ENCODE peak calls at places on chromosomes 16 and 17, in eight cellular contexts. One of them, this sample, is unnamed.

GRCh38 chr16:17724242-17724898 is 253.6 kb upstream of the XYLT1 start:
- DNase-seq in pancreas: no peak
- DNase-seq in H9: no peak
- DNase-seq in transverse colon: no peak
- DNase-seq in A549: no peak
- DNase-seq in endodermal cell: no peak
- DNase-seq in sigmoid colon: no peak
- DNase-seq in thoracic aorta: no peak
- DNase-seq in this sample: no peak

GRCh38 chr16:84396537-84397008 is 28.2 kb downstream of the ATP2C2 start:
- DNase-seq in pancreas: no peak
- DNase-seq in H9: no peak
- DNase-seq in transverse colon: no peak
- DNase-seq in A549: peak; percentile 95
- DNase-seq in endodermal cell: no peak
- DNase-seq in sigmoid colon: no peak
- DNase-seq in thoracic aorta: no peak
- DNase-seq in this sample: peak; percentile 25

GRCh38 chr17:65287040-65287439 is 149.9 kb downstream of the RGS9 start:
- DNase-seq in pancreas: no peak
- DNase-seq in H9: peak; percentile 29
- DNase-seq in transverse colon: no peak
- DNase-seq in A549: no peak
- DNase-seq in endodermal cell: peak; percentile 79
- DNase-seq in sigmoid colon: no peak
- DNase-seq in thoracic aorta: no peak
- DNase-seq in this sample: no peak

GRCh38 chr17:8464941-8465340 is 29.3 kb downstream of the NDEL1 start:
- DNase-seq in pancreas: no peak
- DNase-seq in H9: no peak
- DNase-seq in transverse colon: no peak
- DNase-seq in A549: no peak
- DNase-seq in endodermal cell: no peak
- DNase-seq in sigmoid colon: no peak
- DNase-seq in thoracic aorta: no peak
- DNase-seq in this sample: no peak

GRCh38 chr16:86508947-86509758 is 1.2 kb upstream of the FOXF1 start:
- DNase-seq in pancreas: peak; percentile 65
- DNase-seq in H9: peak; percentile 50
- DNase-seq in transverse colon: peak; percentile 46
- DNase-seq in A549: peak; percentile 41
- DNase-seq in endodermal cell: peak; percentile 78
- DNase-seq in sigmoid colon: peak; percentile 93
- DNase-seq in thoracic aorta: no peak
- DNase-seq in this sample: no peak

GRCh38 chr16:70684146-70685060 is 1.4 kb downstream of the MTSS2 start:
- DNase-seq in pancreas: peak; percentile 62
- DNase-seq in H9: no peak
- DNase-seq in transverse colon: no peak
- DNase-seq in A549: no peak
- DNase-seq in endodermal cell: no peak
- DNase-seq in sigmoid colon: no peak
- DNase-seq in thoracic aorta: no peak
- DNase-seq in this sample: peak; percentile 70

GRCh38 chr17:7858487-7858832 is 657 bp downstream of the CYB5D1 start:
- DNase-seq in pancreas: peak; percentile 84
- DNase-seq in H9: peak; percentile 80
- DNase-seq in transverse colon: peak; percentile 53
- DNase-seq in A549: peak; percentile 69
- DNase-seq in endodermal cell: peak; percentile 91
- DNase-seq in sigmoid colon: peak; percentile 81
- DNase-seq in thoracic aorta: no peak
- DNase-seq in this sample: peak; percentile 78

GRCh38 chr16:13110124-13110796 is 208.9 kb downstream of the SHISA9 start:
- DNase-seq in pancreas: no peak
- DNase-seq in H9: peak; percentile 56
- DNase-seq in transverse colon: no peak
- DNase-seq in A549: peak; percentile 54
- DNase-seq in endodermal cell: peak; percentile 70
- DNase-seq in sigmoid colon: peak; percentile 69
- DNase-seq in thoracic aorta: peak; percentile 31
- DNase-seq in this sample: no peak

GRCh38 chr17:6306820-6307219 is 128.1 kb downstream of the AIPL1 start:
- DNase-seq in pancreas: no peak
- DNase-seq in H9: no peak
- DNase-seq in transverse colon: no peak
- DNase-seq in A549: no peak
- DNase-seq in endodermal cell: no peak
- DNase-seq in sigmoid colon: no peak
- DNase-seq in thoracic aorta: no peak
- DNase-seq in this sample: no peak

GRCh38 chr17:5619088-5619740 is 34.9 kb upstream of the NLRP1 start:
- DNase-seq in pancreas: no peak
- DNase-seq in H9: no peak
- DNase-seq in transverse colon: no peak
- DNase-seq in A549: no peak
- DNase-seq in endodermal cell: no peak
- DNase-seq in sigmoid colon: no peak
- DNase-seq in thoracic aorta: no peak
- DNase-seq in this sample: no peak

GRCh38 chr16:68061396-68061795 is 23.8 kb upstream of the NFATC3 start:
- DNase-seq in pancreas: peak; percentile 18
- DNase-seq in H9: no peak
- DNase-seq in transverse colon: no peak
- DNase-seq in A549: no peak
- DNase-seq in endodermal cell: no peak
- DNase-seq in sigmoid colon: no peak
- DNase-seq in thoracic aorta: no peak
- DNase-seq in this sample: no peak

GRCh38 chr17:16171613-16172012 is 43.7 kb downstream of the NCOR1 start:
- DNase-seq in pancreas: no peak
- DNase-seq in H9: no peak
- DNase-seq in transverse colon: no peak
- DNase-seq in A549: peak; percentile 57
- DNase-seq in endodermal cell: no peak
- DNase-seq in sigmoid colon: no peak
- DNase-seq in thoracic aorta: no peak
- DNase-seq in this sample: no peak

DNA sequence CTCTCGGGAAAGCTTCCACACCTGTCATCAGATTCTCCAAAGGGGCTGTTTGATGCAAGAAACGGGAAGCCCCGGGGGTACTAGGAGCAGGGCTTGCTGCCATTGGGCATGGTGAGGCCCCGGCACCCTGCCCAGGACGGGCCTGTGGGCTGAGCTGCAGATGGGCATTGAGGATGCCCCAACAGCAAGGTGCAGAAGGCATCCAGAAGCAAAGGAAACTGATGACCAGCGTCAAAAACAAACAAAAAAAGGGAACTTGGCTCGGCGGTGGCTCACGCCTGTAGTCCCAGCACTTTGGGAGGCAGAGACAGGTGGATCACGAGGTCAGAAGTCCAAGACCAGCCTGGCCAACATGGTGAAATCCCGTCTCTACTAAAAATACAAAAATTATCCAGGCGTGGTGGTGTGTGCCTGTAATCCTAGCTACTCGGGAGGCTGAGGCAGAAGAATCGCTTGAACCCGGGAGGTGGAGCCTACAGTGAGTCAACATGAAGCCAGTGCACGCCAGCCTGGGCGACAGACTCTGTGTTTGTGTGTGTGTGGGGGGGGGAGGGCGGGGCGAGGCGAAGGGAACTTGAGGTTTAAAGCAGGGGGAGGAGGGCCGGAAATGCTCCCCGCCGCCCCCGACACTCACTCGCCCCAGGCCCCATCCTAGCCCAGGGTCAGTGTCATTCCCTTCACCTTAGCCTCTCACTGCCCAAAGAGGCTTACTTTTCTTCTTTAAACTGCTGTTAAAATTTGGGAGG is 1.7 kb upstream of the LIMD2 start:
- DNase-seq in pancreas: no peak
- DNase-seq in H9: no peak
- DNase-seq in transverse colon: peak; percentile 49
- DNase-seq in A549: no peak
- DNase-seq in endodermal cell: peak; percentile 53
- DNase-seq in sigmoid colon: no peak
- DNase-seq in thoracic aorta: no peak
- DNase-seq in this sample: no peak
- H3K4me1 ChIP-seq in pancreas: no peaks in the 10 kb centered on the region
- H3K4me1 ChIP-seq in H9: no peaks in the 10 kb centered on the region
- H3K4me1 ChIP-seq in transverse colon: peaks cover 38% of the 10 kb centered on the region
- H3K4me1 ChIP-seq in A549: peaks cover 6% of the 10 kb centered on the region
- H3K4me1 ChIP-seq in endodermal cell: peaks cover 9% of the 10 kb centered on the region
- H3K4me1 ChIP-seq in sigmoid colon: peaks cover 45% of the 10 kb centered on the region
- H3K4me1 ChIP-seq in thoracic aorta: peaks cover 11% of the 10 kb centered on the region
- H3K4me1 ChIP-seq in this sample: peaks cover 15% of the 10 kb centered on the region

GRCh38 chr17:43543771-43544575 is 2.2 kb downstream of the ETV4 start:
- DNase-seq in pancreas: no peak
- DNase-seq in H9: peak; percentile 78
- DNase-seq in transverse colon: no peak
- DNase-seq in A549: no peak
- DNase-seq in endodermal cell: peak; percentile 76
- DNase-seq in sigmoid colon: no peak
- DNase-seq in thoracic aorta: no peak
- DNase-seq in this sample: no peak
- TF ChIP-seq CTCF in pancreas: no peak
- TF ChIP-seq CTCF in H9: peak; percentile 25
- TF ChIP-seq CTCF in transverse colon: no peak
- TF ChIP-seq CTCF in A549: no peak
- TF ChIP-seq CTCF in endodermal cell: no peak
- TF ChIP-seq CTCF in sigmoid colon: no peak
- TF ChIP-seq CTCF in thoracic aorta: no peak
- TF ChIP-seq CTCF in this sample: no peak

DNA sequence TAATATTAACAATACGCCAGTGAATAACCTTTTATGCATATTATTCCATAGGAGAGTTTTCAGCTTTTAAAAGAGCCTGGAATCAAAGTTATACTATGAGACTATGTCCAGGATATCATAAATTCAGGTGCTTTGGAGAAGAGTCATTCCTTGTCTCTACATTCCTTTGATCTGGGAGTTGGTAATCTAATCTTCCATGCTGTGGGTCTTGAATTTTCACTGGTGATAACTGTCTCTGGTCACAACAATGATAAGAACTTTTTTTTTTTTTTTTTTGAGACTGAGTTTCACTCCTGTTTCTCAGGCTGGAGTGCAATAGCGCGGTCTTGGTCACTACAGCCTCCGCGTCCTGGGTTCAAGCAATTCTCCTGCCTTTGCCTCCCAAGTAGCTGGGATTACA is 50.8 kb downstream of the CHD9 start:
- DNase-seq in pancreas: no peak
- DNase-seq in H9: no peak
- DNase-seq in transverse colon: no peak
- DNase-seq in A549: no peak
- DNase-seq in endodermal cell: no peak
- DNase-seq in sigmoid colon: no peak
- DNase-seq in thoracic aorta: no peak
- DNase-seq in this sample: no peak
- H3K4me1 ChIP-seq in pancreas: peaks cover 4% of the 10 kb centered on the region
- H3K4me1 ChIP-seq in H9: no peaks in the 10 kb centered on the region
- H3K4me1 ChIP-seq in transverse colon: peaks cover 22% of the 10 kb centered on the region
- H3K4me1 ChIP-seq in A549: peaks cover 15% of the 10 kb centered on the region
- H3K4me1 ChIP-seq in endodermal cell: no peaks in the 10 kb centered on the region
- H3K4me1 ChIP-seq in sigmoid colon: peaks cover 21% of the 10 kb centered on the region
- H3K4me1 ChIP-seq in thoracic aorta: peaks cover 4% of the 10 kb centered on the region
- H3K4me1 ChIP-seq in this sample: peaks cover 4% of the 10 kb centered on the region

GRCh38 chr17:56604691-56605090 is 11.2 kb downstream of the NOG start:
- DNase-seq in pancreas: no peak
- DNase-seq in H9: no peak
- DNase-seq in transverse colon: no peak
- DNase-seq in A549: no peak
- DNase-seq in endodermal cell: no peak
- DNase-seq in sigmoid colon: no peak
- DNase-seq in thoracic aorta: no peak
- DNase-seq in this sample: no peak

GRCh38 chr17:56600246-56600645 is 6.7 kb downstream of the NOG start:
- DNase-seq in pancreas: no peak
- DNase-seq in H9: no peak
- DNase-seq in transverse colon: no peak
- DNase-seq in A549: no peak
- DNase-seq in endodermal cell: no peak
- DNase-seq in sigmoid colon: no peak
- DNase-seq in thoracic aorta: no peak
- DNase-seq in this sample: no peak

GRCh38 chr17:56601613-56602012 is 8.1 kb downstream of the NOG start:
- DNase-seq in pancreas: no peak
- DNase-seq in H9: no peak
- DNase-seq in transverse colon: no peak
- DNase-seq in A549: no peak
- DNase-seq in endodermal cell: no peak
- DNase-seq in sigmoid colon: no peak
- DNase-seq in thoracic aorta: no peak
- DNase-seq in this sample: no peak

GRCh38 chr17:56603486-56604238 is 10.2 kb downstream of the NOG start:
- DNase-seq in pancreas: no peak
- DNase-seq in H9: no peak
- DNase-seq in transverse colon: no peak
- DNase-seq in A549: no peak
- DNase-seq in endodermal cell: no peak
- DNase-seq in sigmoid colon: no peak
- DNase-seq in thoracic aorta: no peak
- DNase-seq in this sample: no peak

DNA sequence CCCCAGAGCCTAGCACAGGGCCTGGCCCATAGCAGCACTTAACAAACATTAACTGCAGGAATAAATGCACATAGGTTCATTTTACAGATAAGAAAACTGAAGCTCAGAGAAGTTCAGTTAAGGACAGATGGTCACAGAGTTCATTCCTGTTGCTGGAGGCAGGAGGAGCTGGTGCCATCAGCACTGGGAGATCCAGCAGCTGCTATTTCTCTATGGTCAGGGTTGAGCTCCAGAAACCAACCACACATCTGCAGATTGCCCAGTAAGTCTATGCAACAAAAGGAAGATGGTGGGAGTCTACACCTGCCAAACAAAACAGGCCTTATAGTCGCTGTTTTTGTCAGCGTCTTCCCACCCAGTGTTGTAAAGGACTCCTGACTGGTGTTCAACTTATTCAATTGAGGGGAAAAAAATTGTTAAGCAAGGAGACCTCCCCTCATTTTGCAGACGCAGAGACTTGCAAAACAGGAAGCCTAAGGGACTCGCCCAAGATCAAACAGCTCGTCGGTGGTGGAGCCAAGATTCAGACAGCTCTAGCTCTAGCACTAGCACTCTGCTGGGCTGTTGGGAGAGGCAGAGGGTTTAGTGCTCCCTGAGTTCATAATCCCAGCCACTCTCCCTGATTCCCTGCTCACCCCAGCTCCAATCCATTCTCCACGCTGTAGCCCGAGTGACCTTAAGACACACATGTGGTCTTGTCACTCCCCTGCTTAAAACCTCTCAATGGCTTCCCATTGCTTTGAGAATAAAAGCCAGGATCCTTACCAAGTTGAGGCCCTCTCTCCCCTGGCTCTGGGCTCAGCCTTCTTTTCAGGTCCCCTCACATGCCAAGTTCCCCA is 9.0 kb downstream of the NOG start:
- DNase-seq in pancreas: no peak
- DNase-seq in H9: no peak
- DNase-seq in transverse colon: no peak
- DNase-seq in A549: no peak
- DNase-seq in endodermal cell: no peak
- DNase-seq in sigmoid colon: no peak
- DNase-seq in thoracic aorta: no peak
- DNase-seq in this sample: no peak
- TF ChIP-seq CTCF in pancreas: no peak
- TF ChIP-seq CTCF in H9: no peak
- TF ChIP-seq CTCF in transverse colon: no peak
- TF ChIP-seq CTCF in A549: no peak
- TF ChIP-seq CTCF in endodermal cell: no peak
- TF ChIP-seq CTCF in sigmoid colon: no peak
- TF ChIP-seq CTCF in thoracic aorta: no peak
- TF ChIP-seq CTCF in this sample: no peak

GRCh38 chr17:81487089-81487486 is 25.5 kb downstream of the ACTG1 start:
- DNase-seq in pancreas: no peak
- DNase-seq in H9: no peak
- DNase-seq in transverse colon: no peak
- DNase-seq in A549: no peak
- DNase-seq in endodermal cell: no peak
- DNase-seq in sigmoid colon: no peak
- DNase-seq in thoracic aorta: no peak
- DNase-seq in this sample: no peak
- H3K4me1 ChIP-seq in pancreas: peaks cover 11% of the 10 kb centered on the region
- H3K4me1 ChIP-seq in H9: peaks cover 3% of the 10 kb centered on the region
- H3K4me1 ChIP-seq in transverse colon: peaks cover 41% of the 10 kb centered on the region
- H3K4me1 ChIP-seq in A549: peaks cover 42% of the 10 kb centered on the region
- H3K4me1 ChIP-seq in endodermal cell: peaks cover 10% of the 10 kb centered on the region
- H3K4me1 ChIP-seq in sigmoid colon: peaks cover 37% of the 10 kb centered on the region
- H3K4me1 ChIP-seq in thoracic aorta: peaks cover 8% of the 10 kb centered on the region
- H3K4me1 ChIP-seq in this sample: peaks cover 11% of the 10 kb centered on the region